ENCODE peak calls at places on chromosomes 6 and 20, in nine cellular contexts. M, K, D, O, F, B, P, R and Z are unnamed samples.

GRCh38 chr6:41371461-41371991 is 36.1 kb downstream of the NCR2 start:
- DNase-seq in M (peak; percentile 38), K (no peak), D (peak; percentile 81), O (no peak), F (no peak), B (peak; percentile 70), P (no peak), R (peak; percentile 59), Z (no peak)

GRCh38 chr6:109279628-109280027 is 102.6 kb downstream of the CD164 start:
- DNase-seq in M (no peak), K (no peak), D (no peak), O (no peak), F (no peak), B (no peak), P (no peak), R (no peak), Z (no peak)

GRCh38 chr6:37279366-37280134 is 21.6 kb upstream of the TMEM217 start:
- DNase-seq in M (no peak), K (no peak), D (no peak), O (no peak), F (no peak), B (peak; percentile 79), P (peak; percentile 23), R (no peak), Z (peak; percentile 76)

GRCh38 chr20:3173582-3174441 is 463 bp upstream of the LZTS3 start:
- DNase-seq in M (peak; percentile 93), K (peak; percentile 94), D (peak; percentile 97), O (peak; percentile 97), F (no peak), B (peak; percentile 95), P (peak; percentile 80), R (peak; percentile 91), Z (peak; percentile 91)

GRCh38 chr6:155388546-155388945 is 67.1 kb downstream of the NOX3 start:
- DNase-seq in M (no peak), K (no peak), D (no peak), O (no peak), F (no peak), B (no peak), P (no peak), R (no peak), Z (no peak)

GRCh38 chr6:106451419-106451818 is 90.9 kb downstream of the CRYBG1 start:
- DNase-seq in M (no peak), K (no peak), D (no peak), O (no peak), F (no peak), B (peak; percentile 44), P (no peak), R (no peak), Z (no peak)

GRCh38 chr6:8274240-8274639 is 161.1 kb downstream of the SLC35B3 start:
- DNase-seq in M (no peak), K (no peak), D (no peak), O (no peak), F (no peak), B (no peak), P (no peak), R (no peak), Z (no peak)

GRCh38 chr6:88376759-88377387 is 210.7 kb upstream of the CNR1 start:
- DNase-seq in M (no peak), K (no peak), D (no peak), O (no peak), F (no peak), B (peak; percentile 84), P (no peak), R (no peak), Z (no peak)

GRCh38 chr20:8476023-8476422 is 344.0 kb downstream of the PLCB1 start:
- DNase-seq in M (no peak), K (no peak), D (no peak), O (no peak), F (no peak), B (no peak), P (no peak), R (no peak), Z (no peak)

GRCh38 chr6:143539723-143540122 is 28.2 kb upstream of the FUCA2 start:
- DNase-seq in M (no peak), K (no peak), D (no peak), O (no peak), F (no peak), B (no peak), P (no peak), R (no peak), Z (no peak)

GRCh38 chr6:143700684-143701342 is 23.0 kb downstream of the PHACTR2 start:
- DNase-seq in M (no peak), K (no peak), D (no peak), O (no peak), F (no peak), B (peak; percentile 21), P (no peak), R (no peak), Z (no peak)

GRCh38 chr6:141321486-141322347 is 811.0 kb upstream of the GJE1 start:
- DNase-seq in M (no peak), K (no peak), D (no peak), O (no peak), F (no peak), B (peak; percentile 31), P (no peak), R (no peak), Z (no peak)

GRCh38 chr20:44217342-44218092 is 6.9 kb upstream of the OSER1 start:
- DNase-seq in M (peak; percentile 85), K (peak; percentile 59), D (peak; percentile 77), O (no peak), F (no peak), B (peak; percentile 80), P (peak; percentile 61), R (peak; percentile 64), Z (peak; percentile 78)

GRCh38 chr20:39010496-39010895 is 48.4 kb downstream of the DHX35 start:
- DNase-seq in M (no peak), K (no peak), D (no peak), O (no peak), F (no peak), B (no peak), P (no peak), R (no peak), Z (no peak)

GRCh38 chr6:162177733-162178132 is 549.8 kb downstream of the PRKN start:
- DNase-seq in M (no peak), K (no peak), D (no peak), O (no peak), F (no peak), B (peak; percentile 30), P (no peak), R (no peak), Z (no peak)

GRCh38 chr6:117008618-117009017 is 131.6 kb downstream of the RFX6 start:
- DNase-seq in M (no peak), K (no peak), D (no peak), O (no peak), F (peak; percentile 35), B (no peak), P (no peak), R (no peak), Z (no peak)

GRCh38 chr6:97841763-97842162 is 558.7 kb upstream of the MMS22L start:
- DNase-seq in M (no peak), K (no peak), D (no peak), O (no peak), F (no peak), B (peak; percentile 82), P (no peak), R (no peak), Z (no peak)
- H3K4me3 ChIP-seq in M (no peak overlapping the region), K (no peak overlapping the region), D (no peak overlapping the region), O (no peak overlapping the region), F (no peak overlapping the region), B (no peak overlapping the region), P (no peak overlapping the region), R (no peak overlapping the region), Z (no peak overlapping the region)

GRCh38 chr20:22561965-22562581 is 22.3 kb downstream of the FOXA2 start:
- DNase-seq in M (no peak), K (no peak), D (no peak), O (no peak), F (no peak), B (no peak), P (no peak), R (no peak), Z (no peak)
- H3K4me1 ChIP-seq in M (no peaks in the 10 kb centered on the region), K (no peaks in the 10 kb centered on the region), D (no peaks in the 10 kb centered on the region), O (no peaks in the 10 kb centered on the region), F (no peaks in the 10 kb centered on the region), B (no peaks in the 10 kb centered on the region), P (no peaks in the 10 kb centered on the region), R (peaks cover 12% of the 10 kb centered on the region), Z (no peaks in the 10 kb centered on the region)

GRCh38 chr6:36015666-36016065 is 8.8 kb downstream of the SLC26A8 start:
- DNase-seq in M (no peak), K (no peak), D (no peak), O (no peak), F (no peak), B (no peak), P (no peak), R (no peak), Z (no peak)
- H3K27me3 ChIP-seq in M (no peaks in the 10 kb centered on the region), K (no peaks in the 10 kb centered on the region), D (no peaks in the 10 kb centered on the region), O (no peaks in the 10 kb centered on the region), F (no peaks in the 10 kb centered on the region), B (no peaks in the 10 kb centered on the region), P (no peaks in the 10 kb centered on the region), R (no peaks in the 10 kb centered on the region), Z (peaks cover 9% of the 10 kb centered on the region)

GRCh38 chr20:13426870-13427269 is 205.8 kb downstream of the ISM1 start:
- DNase-seq in M (no peak), K (no peak), D (no peak), O (no peak), F (no peak), B (no peak), P (no peak), R (no peak), Z (no peak)
- H3K4me3 ChIP-seq in M (no peak overlapping the region), K (no peak overlapping the region), D (no peak overlapping the region), O (no peak overlapping the region), F (no peak overlapping the region), B (no peak overlapping the region), P (no peak overlapping the region), R (no peak overlapping the region), Z (no peak overlapping the region)

DNA sequence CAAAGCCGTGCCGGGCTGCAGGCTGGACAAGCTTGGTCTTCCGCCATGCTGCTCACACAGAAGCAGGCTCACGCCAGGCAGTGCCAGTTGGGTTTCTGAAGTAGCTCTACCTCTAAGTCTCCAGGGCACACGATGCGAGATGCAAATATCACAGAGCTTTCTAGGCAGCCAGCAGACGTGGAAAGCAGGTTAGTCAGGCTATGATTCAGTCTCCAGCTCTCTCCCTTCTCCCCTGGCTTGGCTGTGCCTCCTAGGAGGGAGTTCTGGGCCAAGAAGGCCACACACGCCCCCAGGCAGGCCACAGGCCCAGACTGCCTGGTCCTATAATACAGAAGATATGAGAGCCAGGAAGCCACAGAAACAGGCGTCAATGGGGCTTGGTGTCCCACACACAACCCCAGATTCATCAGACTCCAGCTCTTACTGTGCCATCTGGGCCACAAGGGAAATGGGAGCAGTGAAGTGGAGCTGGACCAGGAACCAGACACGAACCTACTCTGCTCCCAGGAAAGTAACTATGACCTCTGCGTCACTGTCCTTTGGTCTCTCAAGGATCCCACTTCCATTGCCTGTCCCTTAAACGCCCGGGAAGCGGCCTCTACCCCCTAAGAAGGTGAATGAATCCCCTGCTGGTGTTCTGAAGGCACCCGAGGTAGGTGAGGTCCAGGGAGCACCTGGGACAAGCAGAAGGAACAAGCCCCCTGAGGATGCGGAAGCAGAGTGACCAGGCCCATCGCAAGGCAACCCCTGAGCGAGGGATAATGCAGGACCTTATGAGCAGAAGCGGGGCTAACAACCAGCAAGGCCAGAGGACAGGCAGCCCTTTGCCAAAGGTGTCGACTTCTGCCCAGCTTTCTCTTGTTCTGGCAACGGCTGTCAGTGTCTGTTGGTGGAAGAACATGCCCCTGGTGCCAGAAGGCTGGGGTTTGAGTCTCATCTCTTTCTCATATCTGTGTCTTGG is 61.1 kb downstream of the GFOD1 start:
- DNase-seq in M (no peak), K (peak; percentile 54), D (peak; percentile 64), O (peak; percentile 85), F (peak; percentile 42), B (peak; percentile 79), P (no peak), R (no peak), Z (peak; percentile 66)
- H3K4me1 ChIP-seq in M (no peaks in the 10 kb centered on the region), K (peaks cover 23% of the 10 kb centered on the region), D (peaks cover 42% of the 10 kb centered on the region), O (peaks cover 5% of the 10 kb centered on the region), F (peaks cover 69% of the 10 kb centered on the region), B (peaks cover 5% of the 10 kb centered on the region), P (peaks cover 22% of the 10 kb centered on the region), R (peaks cover 32% of the 10 kb centered on the region), Z (peaks cover 61% of the 10 kb centered on the region)

GRCh38 chr6:28695671-28696537 is 170.2 kb downstream of the GPX5 start:
- DNase-seq in M (no peak), K (no peak), D (no peak), O (no peak), F (no peak), B (peak; percentile 40), P (no peak), R (no peak), Z (no peak)
- H3K27me3 ChIP-seq in M (peaks cover 84% of the 10 kb centered on the region), K (peaks cover 11% of the 10 kb centered on the region), D (no peaks in the 10 kb centered on the region), O (peaks cover 4% of the 10 kb centered on the region), F (peaks cover 5% of the 10 kb centered on the region), B (peaks cover 62% of the 10 kb centered on the region), P (no peaks in the 10 kb centered on the region), R (peaks cover 24% of the 10 kb centered on the region), Z (peaks cover 10% of the 10 kb centered on the region)